ENCODE peak calls at places on chromosomes 7 and 10, in six cellular contexts. P is upper lobe of right lung, W is Peyer's patch, U is DND-41, F is transverse colon, Z is fibroblast of villous mesenchyme. S is an unnamed sample.

GRCh38 chr10:98879486-98879885 is 356.2 kb downstream of the HPSE2 start:
- DNase-seq in P (no peak), W (no peak), U (no peak), F (no peak), Z (peak), S (no peak)

GRCh38 chr7:79453558-79454324 is at the start of gene MAGI2:
- DNase-seq in P (peak), W (peak), U (no peak), F (peak), Z (peak), S (no peak)

GRCh38 chr10:31620236-31621151 is 301.5 kb downstream of the ZEB1 start:
- DNase-seq in P (no peak), W (peak), U (no peak), F (peak), Z (peak), S (no peak)

GRCh38 chr10:14146501-14146900 is 184.2 kb downstream of the FRMD4A start:
- DNase-seq in P (no peak), W (no peak), U (no peak), F (no peak), Z (no peak), S (no peak)

GRCh38 chr10:43131906-43132305 is 6.3 kb upstream of the CSGALNACT2 start:
- DNase-seq in P (no peak), W (no peak), U (no peak), F (no peak), Z (no peak), S (no peak)

GRCh38 chr7:43954524-43955228 is 28.4 kb downstream of the UBE2D4 start:
- DNase-seq in P (no peak), W (no peak), U (peak), F (peak), Z (peak), S (peak)

GRCh38 chr7:22156205-22156604 is 200.7 kb downstream of the RAPGEF5 start:
- DNase-seq in P (no peak), W (no peak), U (no peak), F (no peak), Z (no peak), S (no peak)

GRCh38 chr7:117036836-117037235 is 83.5 kb downstream of the ST7 start:
- DNase-seq in P (no peak), W (no peak), U (no peak), F (no peak), Z (no peak), S (no peak)

GRCh38 chr7:106175507-106175906 is 63.4 kb upstream of the SYPL1 start:
- DNase-seq in P (no peak), W (no peak), U (no peak), F (no peak), Z (no peak), S (no peak)

DNA sequence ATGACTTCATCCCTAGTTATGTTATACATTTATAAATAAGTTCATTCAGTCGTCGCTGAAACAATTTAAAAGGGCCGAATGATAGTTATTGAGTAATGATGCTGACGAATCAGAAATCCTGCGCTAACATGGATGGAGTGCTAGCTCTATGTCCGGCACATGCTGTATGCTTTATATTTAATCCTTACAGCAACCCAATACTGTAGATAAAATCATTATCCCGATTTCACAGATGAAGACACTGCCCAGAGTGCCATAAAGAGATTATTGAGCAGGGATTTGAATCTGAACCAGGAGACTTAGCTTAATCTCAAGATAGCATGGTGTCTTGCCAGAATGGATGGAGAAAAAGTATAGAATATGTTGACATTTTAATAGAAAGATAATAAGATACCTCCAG is 1.1 kb upstream of the ICA1 start:
- DNase-seq in P (no peak), W (no peak), U (no peak), F (no peak), Z (no peak), S (no peak)
- H3K4me3 ChIP-seq in P (peak), W (peak), U (no peak), F (no peak), Z (no peak), S (no peak)

DNA sequence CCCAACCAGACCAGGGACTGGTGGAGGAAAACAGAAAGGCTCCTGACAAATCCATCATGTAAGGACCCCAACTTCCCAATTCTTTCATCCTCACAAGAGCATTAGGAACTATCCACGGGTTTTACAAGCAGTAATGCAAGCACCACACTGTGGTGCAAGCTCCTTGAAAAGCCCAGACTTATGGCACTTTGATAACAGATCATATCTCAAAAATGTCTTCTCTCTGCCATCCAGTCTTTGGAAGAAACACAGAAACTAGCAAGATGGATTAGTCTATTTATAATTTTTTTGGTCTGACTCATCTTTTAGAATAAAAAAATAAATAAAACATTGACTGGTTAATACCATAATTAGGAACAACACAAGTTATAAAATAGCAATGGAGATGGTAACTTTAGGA is 49.1 kb upstream of the CALD1 start:
- DNase-seq in P (no peak), W (no peak), U (no peak), F (no peak), Z (peak), S (no peak)
- H3K4me3 ChIP-seq in P (no peak), W (no peak), U (no peak), F (no peak), Z (no peak), S (no peak)

GRCh38 chr7:150450491-150450992 is at the start of gene GIMAP8:
- DNase-seq in P (peak), W (peak), U (peak), F (peak), Z (no peak), S (no peak)

GRCh38 chr7:150451833-150452431 is 1.5 kb downstream of the GIMAP8 start:
- DNase-seq in P (no peak), W (no peak), U (peak), F (no peak), Z (no peak), S (no peak)

GRCh38 chr7:150449206-150449956 is 1.0 kb upstream of the GIMAP8 start:
- DNase-seq in P (no peak), W (no peak), U (peak), F (no peak), Z (no peak), S (no peak)

GRCh38 chr7:150453186-150453585 is 2.8 kb downstream of the GIMAP8 start:
- DNase-seq in P (no peak), W (no peak), U (no peak), F (no peak), Z (no peak), S (no peak)

DNA sequence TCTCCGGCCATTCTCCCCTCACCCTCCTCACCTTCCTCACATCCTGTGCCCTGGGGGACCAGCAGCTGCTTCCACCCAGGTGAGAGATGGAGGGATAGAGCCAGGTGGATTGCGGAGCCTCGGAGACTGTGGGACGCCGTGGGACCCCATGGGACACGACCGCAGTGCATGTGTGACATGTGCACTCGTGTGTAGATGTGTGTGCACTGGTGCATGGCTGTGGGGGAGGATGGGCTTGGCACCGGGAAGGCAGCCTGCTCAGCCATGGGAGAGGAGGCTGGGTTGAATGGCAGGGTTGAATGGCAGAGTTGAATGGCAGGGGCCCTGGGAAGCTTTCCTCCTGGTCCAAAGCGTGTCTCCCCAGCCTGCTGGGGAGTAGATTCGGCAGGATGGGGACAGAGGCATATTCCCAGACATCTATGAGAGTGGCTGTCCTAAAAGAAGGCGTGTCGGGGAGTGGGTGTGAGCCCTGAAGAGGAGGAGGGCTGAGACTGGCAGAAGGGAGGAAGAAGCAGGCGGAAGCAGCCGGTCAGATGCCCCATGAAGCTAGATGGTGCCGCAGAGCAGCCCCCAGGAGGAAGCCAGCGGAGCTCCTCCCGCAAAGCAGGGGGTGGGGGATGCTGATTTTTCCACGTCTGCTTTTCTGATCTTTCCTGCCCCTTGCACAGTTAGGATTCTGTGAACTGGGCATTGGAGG is 815 bp downstream of the GIMAP8 start:
- DNase-seq in P (no peak), W (no peak), U (peak), F (peak), Z (no peak), S (peak)
- H3K4me3 ChIP-seq in P (peak), W (peak), U (no peak), F (peak), Z (no peak), S (peak)

DNA sequence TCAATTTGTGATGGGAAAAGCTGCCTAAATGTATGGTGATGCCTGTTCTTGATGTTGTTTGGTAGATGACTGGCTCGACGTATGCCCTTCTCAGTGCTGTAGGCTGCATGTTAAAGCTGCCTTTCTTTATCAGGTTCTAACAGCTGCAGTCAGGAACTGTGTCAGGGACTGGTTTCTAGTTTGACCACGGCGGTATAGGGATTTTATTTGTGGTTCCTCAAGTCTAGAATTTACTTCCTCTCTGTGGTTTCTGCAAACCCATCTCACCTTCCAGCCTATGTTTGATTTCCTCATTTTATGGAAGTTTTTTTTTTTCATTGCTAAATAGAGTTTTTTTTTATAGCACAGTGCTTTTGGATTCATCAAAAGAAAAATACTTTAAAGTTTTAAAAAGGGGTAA is 26.5 kb downstream of the LMTK2 start:
- DNase-seq in P (no peak), W (no peak), U (peak), F (peak), Z (peak), S (peak)
- H3K4me3 ChIP-seq in P (no peak), W (no peak), U (no peak), F (no peak), Z (no peak), S (no peak)

GRCh38 chr7:151901313-151901669 is 24.4 kb upstream of the PRKAG2 start:
- DNase-seq in P (no peak), W (no peak), U (no peak), F (no peak), Z (no peak), S (no peak)

GRCh38 chr7:151902306-151902705 is 25.4 kb upstream of the PRKAG2 start:
- DNase-seq in P (no peak), W (no peak), U (no peak), F (no peak), Z (no peak), S (no peak)

GRCh38 chr7:151903249-151904032 is 26.5 kb upstream of the PRKAG2 start:
- DNase-seq in P (no peak), W (no peak), U (no peak), F (no peak), Z (no peak), S (no peak)

GRCh38 chr7:151900591-151901312 is 23.8 kb upstream of the PRKAG2 start:
- DNase-seq in P (no peak), W (no peak), U (no peak), F (no peak), Z (no peak), S (no peak)

DNA sequence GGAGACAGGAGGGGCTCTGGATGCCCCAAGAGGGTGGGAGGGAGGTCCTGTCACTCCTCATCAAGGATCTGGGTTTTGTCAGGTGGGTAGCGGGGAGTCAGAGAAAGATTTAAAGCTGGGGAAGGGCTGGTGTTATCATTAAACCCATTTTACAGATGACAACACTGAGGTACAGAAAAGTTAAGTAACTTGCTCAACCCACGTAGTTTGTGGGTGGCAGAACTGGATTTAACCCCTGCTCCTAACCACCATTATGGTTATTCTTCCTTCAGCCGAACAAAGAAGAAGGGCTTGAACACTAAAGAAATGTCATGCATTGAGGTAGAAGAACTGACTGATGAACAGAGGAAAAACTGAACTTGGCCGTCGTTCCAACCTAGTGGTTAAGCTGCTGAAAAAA is 24.9 kb upstream of the PRKAG2 start:
- DNase-seq in P (no peak), W (no peak), U (no peak), F (no peak), Z (no peak), S (no peak)
- H3K4me3 ChIP-seq in P (no peak), W (no peak), U (no peak), F (no peak), Z (no peak), S (no peak)

GRCh38 chr7:27188666-27189559 is 3.9 kb upstream of the HOXA11 start:
- DNase-seq in P (peak), W (peak), U (peak), F (peak), Z (peak), S (no peak)

GRCh38 chr7:27189560-27190283 is 4.7 kb upstream of the HOXA11 start:
- DNase-seq in P (peak), W (peak), U (no peak), F (peak), Z (peak), S (no peak)

GRCh38 chr7:27187158-27187701 is 2.2 kb upstream of the HOXA11 start:
- DNase-seq in P (no peak), W (no peak), U (no peak), F (no peak), Z (peak), S (no peak)

GRCh38 chr7:27186450-27187157 is 1.6 kb upstream of the HOXA11 start:
- DNase-seq in P (no peak), W (peak), U (no peak), F (no peak), Z (peak), S (no peak)

GRCh38 chr7:27187702-27188665 is 3.0 kb upstream of the HOXA11 start:
- DNase-seq in P (peak), W (peak), U (peak), F (peak), Z (peak), S (no peak)
- H3K4me3 ChIP-seq in P (peak), W (peak), U (no peak), F (peak), Z (peak), S (no peak)

DNA sequence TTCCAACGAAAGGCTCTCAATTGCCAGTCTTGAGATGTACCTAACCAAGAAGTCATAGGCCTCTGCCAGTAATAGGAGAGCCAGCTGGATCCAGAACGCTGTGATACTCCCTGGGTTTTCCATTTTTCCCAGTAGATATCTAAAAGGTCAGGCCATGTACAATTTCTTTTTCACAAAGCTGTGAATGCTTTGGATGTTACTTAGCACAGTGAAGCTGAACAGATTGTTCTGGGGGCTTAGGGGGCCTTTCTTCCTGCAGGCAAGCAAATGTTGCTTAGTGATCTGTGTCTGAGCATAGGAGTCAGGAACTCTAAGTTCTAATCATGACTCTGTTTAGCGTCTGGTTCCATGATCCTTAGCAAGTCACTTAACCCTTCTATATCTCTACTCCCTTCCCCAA is 86.5 kb downstream of the ARMH3 start:
- DNase-seq in P (no peak), W (no peak), U (no peak), F (no peak), Z (no peak), S (no peak)
- H3K4me3 ChIP-seq in P (no peak), W (no peak), U (no peak), F (no peak), Z (no peak), S (no peak)

GRCh38 chr7:1057416-1058291 is 13.3 kb downstream of the GPR146 start:
- DNase-seq in P (no peak), W (no peak), U (no peak), F (no peak), Z (no peak), S (no peak)

GRCh38 chr7:1056785-1057410 is 12.6 kb downstream of the GPR146 start:
- DNase-seq in P (no peak), W (no peak), U (no peak), F (no peak), Z (no peak), S (no peak)

GRCh38 chr7:1058821-1059199 is 14.5 kb downstream of the GPR146 start:
- DNase-seq in P (no peak), W (no peak), U (no peak), F (no peak), Z (no peak), S (no peak)

GRCh38 chr7:1059200-1060091 is 15.1 kb downstream of the GPR146 start:
- DNase-seq in P (peak), W (no peak), U (peak), F (peak), Z (peak), S (peak)

GRCh38 chr7:1058311-1058710 is 14.0 kb downstream of the GPR146 start:
- DNase-seq in P (no peak), W (no peak), U (no peak), F (no peak), Z (no peak), S (no peak)
- H3K4me3 ChIP-seq in P (no peak), W (no peak), U (no peak), F (no peak), Z (no peak), S (no peak)

DNA sequence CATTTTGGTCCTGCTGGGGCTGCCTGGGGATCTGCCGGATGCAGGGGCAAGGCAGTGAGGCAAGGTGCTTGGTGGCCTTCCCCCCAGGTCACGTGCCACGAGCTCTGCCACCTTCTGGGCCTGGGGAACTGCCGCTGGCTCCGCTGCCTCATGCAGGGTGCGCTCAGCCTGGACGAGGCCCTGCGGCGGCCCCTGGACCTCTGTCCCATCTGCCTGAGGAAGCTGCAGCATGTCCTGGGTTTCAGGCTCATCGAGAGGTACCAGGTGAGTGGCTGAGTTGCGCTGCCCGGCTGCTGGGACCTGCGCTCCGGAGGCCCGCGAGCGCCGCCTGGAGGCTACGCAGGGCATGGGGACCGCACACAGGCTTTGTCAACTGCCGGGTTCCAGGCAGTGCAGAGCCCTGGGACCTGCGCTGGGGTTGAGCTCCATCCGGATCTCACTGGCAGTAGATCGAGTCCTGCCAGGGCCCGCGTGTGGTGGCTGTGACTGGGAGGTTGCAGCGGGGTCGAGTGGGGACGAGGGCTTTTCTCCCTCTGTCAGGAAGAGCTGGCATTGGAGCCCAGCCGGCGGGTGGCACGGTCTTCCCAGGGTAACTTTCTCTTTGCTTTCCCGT is 21.7 kb downstream of the AMZ1 start:
- DNase-seq in P (peak), W (peak), U (peak), F (peak), Z (no peak), S (peak)
- H3K4me3 ChIP-seq in P (no peak), W (peak), U (no peak), F (peak), Z (no peak), S (peak)

S was measured in Jurkat, Clone E6-1.